ENCODE peak calls at places on chromosomes 1 and 21, in ten cellular contexts. U, H, R, I, A, E, Q, G, S and K are unnamed samples.

GRCh38 chr1:23577056-23577985 is 18.0 kb upstream of the ID3 start:
- DNase-seq in Q (no peak), H (no peak), G (peak), S (peak), E (no peak), R (no peak), I (peak), A (no peak), U (no peak), K (no peak)

GRCh38 chr1:152398812-152399698 is 15.0 kb downstream of the CRNN start:
- DNase-seq in I (peak), R (no peak), Q (no peak), U (no peak), G (no peak), S (no peak), H (no peak), E (peak), A (no peak), K (no peak)

GRCh38 chr1:2135866-2136265 is 58.7 kb downstream of the FAAP20 start:
- DNase-seq in A (peak), R (no peak), G (no peak), H (no peak), Q (no peak), S (no peak), E (no peak), I (no peak), U (no peak), K (no peak)

GRCh38 chr1:77281491-77282186 is at the start of gene AK5:
- DNase-seq in I (peak), U (peak), A (peak), Q (peak), S (peak), R (no peak), G (no peak), E (peak), H (peak), K (no peak)

GRCh38 chr21:42746593-42747266 is 93.3 kb downstream of the PDE9A start:
- DNase-seq in E (no peak), U (no peak), S (no peak), H (no peak), Q (peak), A (peak), R (no peak), G (no peak), I (no peak), K (no peak)

GRCh38 chr1:1893997-1894353 is 3.1 kb upstream of the GNB1 start:
- DNase-seq in A (no peak), E (no peak), H (no peak), I (no peak), Q (no peak), R (no peak), U (no peak), S (no peak), G (no peak), K (no peak)

GRCh38 chr1:112548540-112548939 is 39.8 kb downstream of the WNT2B start:
- DNase-seq in E (no peak), Q (no peak), A (no peak), I (no peak), H (no peak), U (no peak), G (no peak), S (no peak), R (no peak), K (no peak)

GRCh38 chr1:56506951-56507437 is 72.4 kb downstream of the PLPP3 start:
- DNase-seq in G (no peak), Q (no peak), A (no peak), H (no peak), R (no peak), E (no peak), S (no peak), I (no peak), U (no peak), K (no peak)

GRCh38 chr21:20388400-20388799 is 609.8 kb upstream of the NCAM2 start:
- DNase-seq in R (no peak), U (no peak), A (no peak), Q (no peak), I (no peak), G (no peak), S (no peak), H (no peak), E (no peak), K (no peak)

GRCh38 chr1:1287288-1288110 is 7.3 kb downstream of the SCNN1D start:
- DNase-seq in A (peak), E (no peak), I (no peak), H (no peak), S (no peak), G (no peak), R (no peak), U (peak), Q (no peak), K (no peak)

GRCh38 chr1:37032660-37033354 is 1.5 kb downstream of the GRIK3 start:
- DNase-seq in I (no peak), R (no peak), G (no peak), E (peak), U (peak), Q (no peak), H (no peak), A (no peak), S (no peak), K (no peak)

GRCh38 chr1:33301273-33301984 is 19.5 kb downstream of the A3GALT2 start:
- DNase-seq in U (no peak), A (no peak), S (no peak), E (no peak), I (no peak), H (no peak), G (no peak), R (no peak), Q (no peak), K (no peak)

GRCh38 chr1:234584926-234585325 is 25.1 kb downstream of the IRF2BP2 start:
- DNase-seq in E (no peak), H (peak), I (no peak), U (no peak), A (no peak), S (no peak), G (no peak), R (no peak), Q (no peak), K (no peak)

GRCh38 chr1:13760921-13761320 is 60.9 kb downstream of the PRDM2 start:
- DNase-seq in S (no peak), I (no peak), A (no peak), E (no peak), G (peak), R (no peak), H (no peak), U (no peak), Q (no peak), K (no peak)

GRCh38 chr1:226019550-226019949 is 20.4 kb upstream of the SDE2 start:
- DNase-seq in Q (no peak), H (no peak), S (no peak), U (no peak), E (no peak), G (no peak), A (no peak), I (no peak), R (no peak), K (no peak)

GRCh38 chr1:245863566-245864184 is 643.4 kb downstream of the SMYD3 start:
- DNase-seq in U (no peak), I (peak), E (no peak), G (no peak), A (no peak), R (no peak), S (no peak), H (no peak), Q (no peak), K (no peak)

GRCh38 chr1:209417761-209418160 is 165.8 kb upstream of the CAMK1G start:
- DNase-seq in H (no peak), S (no peak), E (no peak), A (no peak), Q (no peak), R (no peak), U (no peak), I (no peak), G (no peak), K (no peak)

GRCh38 chr1:12464627-12465056 is 153.4 kb downstream of the DHRS3 start:
- DNase-seq in I (no peak), S (peak), G (peak), R (peak), A (peak), E (no peak), U (no peak), H (no peak), Q (no peak), K (no peak)

GRCh38 chr21:26810266-26810665 is 34.9 kb downstream of the ADAMTS1 start:
- DNase-seq in A (no peak), I (no peak), H (no peak), E (no peak), Q (no peak), G (no peak), U (no peak), R (no peak), S (no peak), K (no peak)

GRCh38 chr1:117368116-117369108 is 1.2 kb downstream of the MAN1A2 start:
- DNase-seq in Q (no peak), A (no peak), E (no peak), U (no peak), I (no peak), R (no peak), H (no peak), S (no peak), G (peak), K (no peak)

GRCh38 chr1:214439352-214440119 is 111.9 kb downstream of the PTPN14 start:
- DNase-seq in R (no peak), U (no peak), A (no peak), G (peak), S (no peak), E (no peak), Q (no peak), I (peak), H (no peak), K (no peak)

GRCh38 chr1:100353073-100353801 is 931 bp downstream of the CDC14A start:
- DNase-seq in R (no peak), Q (peak), G (peak), A (peak), S (no peak), I (peak), U (peak), H (peak), E (peak), K (no peak)

GRCh38 chr1:215005078-215005477 is 77.5 kb upstream of the KCNK2 start:
- DNase-seq in H (no peak), A (no peak), U (no peak), G (no peak), E (no peak), Q (no peak), R (peak), S (peak), I (peak), K (no peak)

GRCh38 chr1:85061711-85062424 is 13.6 kb upstream of the MCOLN3 start:
- DNase-seq in Q (peak), A (peak), H (peak), R (peak), E (peak), G (peak), S (peak), I (peak), U (peak), K (peak)

GRCh38 chr1:85060038-85060437 is 11.7 kb upstream of the MCOLN3 start:
- DNase-seq in G (no peak), A (no peak), E (no peak), Q (no peak), S (no peak), R (no peak), H (no peak), U (no peak), I (no peak), K (no peak)

GRCh38 chr1:85058311-85058710 is 10.0 kb upstream of the MCOLN3 start:
- DNase-seq in E (no peak), S (no peak), G (no peak), Q (no peak), A (no peak), U (no peak), R (no peak), H (no peak), I (no peak), K (no peak)

GRCh38 chr1:85058781-85059180 is 10.5 kb upstream of the MCOLN3 start:
- DNase-seq in A (no peak), E (no peak), I (no peak), H (no peak), U (no peak), S (no peak), R (no peak), Q (no peak), G (no peak), K (no peak)

GRCh38 chr1:85059563-85059962 is 11.3 kb upstream of the MCOLN3 start:
- DNase-seq in I (no peak), Q (no peak), A (no peak), G (no peak), H (no peak), E (no peak), R (no peak), U (no peak), S (no peak), K (no peak)
- TF ChIP-seq CTCF in I (no peak), Q (no peak), A (no peak), G (no peak), H (no peak), E (no peak), R (no peak), U (no peak), S (no peak), K (no peak)

GRCh38 chr1:15426492-15427279 is 11.6 kb upstream of the CTRC start:
- DNase-seq in A (no peak), R (no peak), H (no peak), Q (no peak), U (no peak), S (no peak), I (no peak), G (no peak), E (no peak), K (no peak)
- TF ChIP-seq CTCF in A (peak), R (no peak), H (no peak), Q (no peak), U (no peak), S (no peak), I (no peak), G (no peak), E (no peak), K (no peak)

GRCh38 chr1:67732750-67733151 is 47.8 kb downstream of the GADD45A start:
- DNase-seq in Q (no peak), U (no peak), R (no peak), G (no peak), H (no peak), A (no peak), S (no peak), I (no peak), E (no peak), K (no peak)
- TF ChIP-seq CTCF in Q (no peak), U (no peak), R (no peak), G (no peak), H (no peak), A (no peak), S (no peak), I (no peak), E (no peak), K (no peak)

DNA sequence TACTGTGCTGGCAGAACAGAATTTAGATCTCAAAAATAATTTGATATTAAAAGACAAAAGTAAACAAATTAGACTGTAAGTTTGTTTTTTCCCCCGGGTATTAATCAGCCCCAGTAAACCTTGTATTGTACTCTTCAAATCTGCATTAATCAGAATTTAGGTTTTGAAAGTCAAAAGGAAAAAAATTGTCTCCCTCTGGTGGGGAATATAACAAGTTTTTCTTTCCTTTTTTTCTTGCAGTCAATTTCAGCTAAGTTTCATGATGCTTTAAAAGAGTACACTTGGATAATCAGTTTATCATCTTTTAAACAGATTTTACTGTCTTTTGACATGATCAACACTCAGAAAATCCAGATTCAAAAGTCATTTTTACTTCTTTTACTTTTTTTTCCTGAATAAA is 134.5 kb upstream of the PKN2 start:
- DNase-seq in H (no peak), S (no peak), U (no peak), Q (no peak), A (no peak), E (no peak), I (no peak), G (no peak), R (no peak), K (no peak)
- TF ChIP-seq CTCF in H (peak), S (peak), U (peak), Q (no peak), A (no peak), E (peak), I (no peak), G (peak), R (no peak), K (no peak)